ENCODE peak calls at places on chromosomes 5 and 9, in eight cellular contexts. One of them, this sample, is unnamed.

GRCh38 chr9:106869028-106869427 is 6.1 kb downstream of the ZNF462 start:
- ATAC-seq in left cardiac atrium: peak; percentile 17
- ATAC-seq in HCT116: no peak
- ATAC-seq in activated CD8-positive, alpha-beta T cell treated with anti-CD3 and anti-CD28 coated beads for 36 hours: no peak
- ATAC-seq in mucosa of descending colon: no peak
- ATAC-seq in right cardiac atrium: no peak
- ATAC-seq in upper lobe of right lung: no peak
- ATAC-seq in heart right ventricle: no peak
- ATAC-seq in this sample: no peak

GRCh38 chr9:69085523-69086283 is 50.2 kb downstream of the FXN start:
- ATAC-seq in HCT116: no peak
- ATAC-seq in right cardiac atrium: peak; percentile 89
- ATAC-seq in heart right ventricle: peak; percentile 50
- ATAC-seq in activated CD8-positive, alpha-beta T cell treated with anti-CD3 and anti-CD28 coated beads for 36 hours: no peak
- ATAC-seq in upper lobe of right lung: peak; percentile 43
- ATAC-seq in mucosa of descending colon: no peak
- ATAC-seq in left cardiac atrium: peak; percentile 87
- ATAC-seq in this sample: no peak

GRCh38 chr9:129665814-129666511 is 516 bp downstream of the PRRX2 start:
- ATAC-seq in heart right ventricle: no peak
- ATAC-seq in HCT116: peak; percentile 51
- ATAC-seq in upper lobe of right lung: no peak
- ATAC-seq in left cardiac atrium: peak; percentile 4
- ATAC-seq in mucosa of descending colon: no peak
- ATAC-seq in activated CD8-positive, alpha-beta T cell treated with anti-CD3 and anti-CD28 coated beads for 36 hours: peak; percentile 18
- ATAC-seq in right cardiac atrium: no peak
- ATAC-seq in this sample: no peak

GRCh38 chr9:81335879-81336421 is 353.4 kb downstream of the TLE1 start:
- ATAC-seq in heart right ventricle: no peak
- ATAC-seq in right cardiac atrium: no peak
- ATAC-seq in left cardiac atrium: no peak
- ATAC-seq in upper lobe of right lung: no peak
- ATAC-seq in mucosa of descending colon: no peak
- ATAC-seq in activated CD8-positive, alpha-beta T cell treated with anti-CD3 and anti-CD28 coated beads for 36 hours: no peak
- ATAC-seq in HCT116: no peak
- ATAC-seq in this sample: no peak

GRCh38 chr5:53090229-53090628 is 19.3 kb downstream of the MOCS2 start:
- ATAC-seq in right cardiac atrium: no peak
- ATAC-seq in left cardiac atrium: no peak
- ATAC-seq in upper lobe of right lung: no peak
- ATAC-seq in heart right ventricle: no peak
- ATAC-seq in mucosa of descending colon: no peak
- ATAC-seq in activated CD8-positive, alpha-beta T cell treated with anti-CD3 and anti-CD28 coated beads for 36 hours: peak; percentile 55
- ATAC-seq in HCT116: no peak
- ATAC-seq in this sample: no peak

GRCh38 chr5:154189256-154189818 is 1.2 kb upstream of the GALNT10 start:
- ATAC-seq in mucosa of descending colon: peak; percentile 28
- ATAC-seq in left cardiac atrium: peak; percentile 28
- ATAC-seq in right cardiac atrium: peak; percentile 23
- ATAC-seq in activated CD8-positive, alpha-beta T cell treated with anti-CD3 and anti-CD28 coated beads for 36 hours: no peak
- ATAC-seq in upper lobe of right lung: peak; percentile 10
- ATAC-seq in heart right ventricle: peak; percentile 10
- ATAC-seq in HCT116: no peak
- ATAC-seq in this sample: peak; percentile 10

GRCh38 chr5:87877023-87877422 is 391.6 kb downstream of the TMEM161B start:
- ATAC-seq in heart right ventricle: no peak
- ATAC-seq in left cardiac atrium: no peak
- ATAC-seq in right cardiac atrium: no peak
- ATAC-seq in HCT116: no peak
- ATAC-seq in activated CD8-positive, alpha-beta T cell treated with anti-CD3 and anti-CD28 coated beads for 36 hours: no peak
- ATAC-seq in mucosa of descending colon: no peak
- ATAC-seq in upper lobe of right lung: no peak
- ATAC-seq in this sample: no peak

GRCh38 chr5:11322133-11322532 is 561.1 kb upstream of the DAP start:
- ATAC-seq in mucosa of descending colon: no peak
- ATAC-seq in right cardiac atrium: peak; percentile 66
- ATAC-seq in HCT116: no peak
- ATAC-seq in left cardiac atrium: peak; percentile 57
- ATAC-seq in upper lobe of right lung: peak; percentile 55
- ATAC-seq in heart right ventricle: no peak
- ATAC-seq in activated CD8-positive, alpha-beta T cell treated with anti-CD3 and anti-CD28 coated beads for 36 hours: no peak
- ATAC-seq in this sample: no peak

GRCh38 chr5:87754009-87754757 is 341.5 kb upstream of the CCNH start:
- ATAC-seq in activated CD8-positive, alpha-beta T cell treated with anti-CD3 and anti-CD28 coated beads for 36 hours: no peak
- ATAC-seq in upper lobe of right lung: no peak
- ATAC-seq in mucosa of descending colon: no peak
- ATAC-seq in right cardiac atrium: no peak
- ATAC-seq in HCT116: no peak
- ATAC-seq in left cardiac atrium: no peak
- ATAC-seq in heart right ventricle: no peak
- ATAC-seq in this sample: no peak

GRCh38 chr9:81680006-81680405 is 9.3 kb downstream of the TLE1 start:
- ATAC-seq in heart right ventricle: no peak
- ATAC-seq in HCT116: no peak
- ATAC-seq in left cardiac atrium: no peak
- ATAC-seq in right cardiac atrium: no peak
- ATAC-seq in activated CD8-positive, alpha-beta T cell treated with anti-CD3 and anti-CD28 coated beads for 36 hours: no peak
- ATAC-seq in mucosa of descending colon: no peak
- ATAC-seq in upper lobe of right lung: no peak
- ATAC-seq in this sample: no peak

GRCh38 chr5:28301676-28302075 is 1263.3 kb upstream of the CDH9 start:
- ATAC-seq in activated CD8-positive, alpha-beta T cell treated with anti-CD3 and anti-CD28 coated beads for 36 hours: no peak
- ATAC-seq in mucosa of descending colon: no peak
- ATAC-seq in heart right ventricle: no peak
- ATAC-seq in HCT116: no peak
- ATAC-seq in left cardiac atrium: no peak
- ATAC-seq in upper lobe of right lung: no peak
- ATAC-seq in right cardiac atrium: no peak
- ATAC-seq in this sample: no peak

GRCh38 chr5:99045864-99046263 is 117.1 kb upstream of the CHD1 start:
- ATAC-seq in activated CD8-positive, alpha-beta T cell treated with anti-CD3 and anti-CD28 coated beads for 36 hours: no peak
- ATAC-seq in left cardiac atrium: no peak
- ATAC-seq in upper lobe of right lung: no peak
- ATAC-seq in mucosa of descending colon: no peak
- ATAC-seq in right cardiac atrium: no peak
- ATAC-seq in HCT116: no peak
- ATAC-seq in heart right ventricle: no peak
- ATAC-seq in this sample: no peak

GRCh38 chr5:141757402-141757801 is 75.4 kb upstream of the ARAP3 start:
- ATAC-seq in left cardiac atrium: no peak
- ATAC-seq in mucosa of descending colon: peak; percentile 72
- ATAC-seq in HCT116: peak; percentile 93
- ATAC-seq in right cardiac atrium: peak; percentile 30
- ATAC-seq in upper lobe of right lung: peak; percentile 36
- ATAC-seq in heart right ventricle: no peak
- ATAC-seq in activated CD8-positive, alpha-beta T cell treated with anti-CD3 and anti-CD28 coated beads for 36 hours: no peak
- ATAC-seq in this sample: no peak

GRCh38 chr5:133032852-133033742 is 6.7 kb upstream of the ZCCHC10 start:
- ATAC-seq in upper lobe of right lung: peak; percentile 40
- ATAC-seq in mucosa of descending colon: peak; percentile 92
- ATAC-seq in HCT116: no peak
- ATAC-seq in left cardiac atrium: no peak
- ATAC-seq in heart right ventricle: no peak
- ATAC-seq in right cardiac atrium: no peak
- ATAC-seq in activated CD8-positive, alpha-beta T cell treated with anti-CD3 and anti-CD28 coated beads for 36 hours: peak; percentile 56
- ATAC-seq in this sample: peak; percentile 93

GRCh38 chr5:136047858-136048257 is 19.1 kb downstream of the TGFBI start:
- ATAC-seq in HCT116: no peak
- ATAC-seq in activated CD8-positive, alpha-beta T cell treated with anti-CD3 and anti-CD28 coated beads for 36 hours: no peak
- ATAC-seq in right cardiac atrium: peak; percentile 53
- ATAC-seq in left cardiac atrium: peak; percentile 46
- ATAC-seq in upper lobe of right lung: peak; percentile 90
- ATAC-seq in mucosa of descending colon: no peak
- ATAC-seq in heart right ventricle: peak; percentile 38
- ATAC-seq in this sample: no peak

GRCh38 chr9:91047993-91048607 is 246.5 kb downstream of the SYK start:
- ATAC-seq in heart right ventricle: no peak
- ATAC-seq in right cardiac atrium: no peak
- ATAC-seq in HCT116: no peak
- ATAC-seq in upper lobe of right lung: no peak
- ATAC-seq in left cardiac atrium: no peak
- ATAC-seq in mucosa of descending colon: no peak
- ATAC-seq in activated CD8-positive, alpha-beta T cell treated with anti-CD3 and anti-CD28 coated beads for 36 hours: peak; percentile 86
- ATAC-seq in this sample: peak; percentile 47

GRCh38 chr9:124733964-124734740 is 37.0 kb downstream of the NR6A1 start:
- ATAC-seq in left cardiac atrium: peak; percentile 30
- ATAC-seq in HCT116: peak; percentile 67
- ATAC-seq in heart right ventricle: no peak
- ATAC-seq in right cardiac atrium: no peak
- ATAC-seq in upper lobe of right lung: peak; percentile 90
- ATAC-seq in mucosa of descending colon: peak; percentile 99
- ATAC-seq in activated CD8-positive, alpha-beta T cell treated with anti-CD3 and anti-CD28 coated beads for 36 hours: no peak
- ATAC-seq in this sample: no peak

GRCh38 chr5:80037366-80037765 is 2.2 kb downstream of the THBS4 start:
- ATAC-seq in HCT116: no peak
- ATAC-seq in left cardiac atrium: no peak
- ATAC-seq in right cardiac atrium: no peak
- ATAC-seq in heart right ventricle: no peak
- ATAC-seq in activated CD8-positive, alpha-beta T cell treated with anti-CD3 and anti-CD28 coated beads for 36 hours: peak; percentile 49
- ATAC-seq in upper lobe of right lung: no peak
- ATAC-seq in mucosa of descending colon: no peak
- ATAC-seq in this sample: no peak

GRCh38 chr5:104179057-104179456 is 616.5 kb upstream of the NUDT12 start:
- ATAC-seq in left cardiac atrium: peak; percentile 50
- ATAC-seq in heart right ventricle: no peak
- ATAC-seq in right cardiac atrium: peak; percentile 71
- ATAC-seq in HCT116: peak; percentile 99
- ATAC-seq in activated CD8-positive, alpha-beta T cell treated with anti-CD3 and anti-CD28 coated beads for 36 hours: no peak
- ATAC-seq in upper lobe of right lung: peak; percentile 90
- ATAC-seq in mucosa of descending colon: peak; percentile 69
- ATAC-seq in this sample: no peak

GRCh38 chr5:45038366-45038987 is 229.7 kb downstream of the MRPS30 start:
- ATAC-seq in right cardiac atrium: no peak
- ATAC-seq in upper lobe of right lung: peak; percentile 63
- ATAC-seq in mucosa of descending colon: peak; percentile 53
- ATAC-seq in activated CD8-positive, alpha-beta T cell treated with anti-CD3 and anti-CD28 coated beads for 36 hours: no peak
- ATAC-seq in heart right ventricle: no peak
- ATAC-seq in HCT116: peak; percentile 77
- ATAC-seq in left cardiac atrium: peak; percentile 44
- ATAC-seq in this sample: no peak

GRCh38 chr5:56060276-56061110 is 65.7 kb upstream of the IL6ST start:
- ATAC-seq in activated CD8-positive, alpha-beta T cell treated with anti-CD3 and anti-CD28 coated beads for 36 hours: peak; percentile 34
- ATAC-seq in left cardiac atrium: no peak
- ATAC-seq in upper lobe of right lung: no peak
- ATAC-seq in right cardiac atrium: no peak
- ATAC-seq in HCT116: no peak
- ATAC-seq in mucosa of descending colon: no peak
- ATAC-seq in heart right ventricle: no peak
- ATAC-seq in this sample: no peak

GRCh38 chr5:11903121-11903613 is 1.1 kb downstream of the CTNND2 start:
- ATAC-seq in heart right ventricle: no peak
- ATAC-seq in activated CD8-positive, alpha-beta T cell treated with anti-CD3 and anti-CD28 coated beads for 36 hours: no peak
- ATAC-seq in HCT116: no peak
- ATAC-seq in mucosa of descending colon: no peak
- ATAC-seq in right cardiac atrium: no peak
- ATAC-seq in left cardiac atrium: peak; percentile 34
- ATAC-seq in upper lobe of right lung: no peak
- ATAC-seq in this sample: no peak

GRCh38 chr5:138706655-138707480 is 46.4 kb upstream of the CTNNA1 start:
- ATAC-seq in heart right ventricle: peak; percentile 85
- ATAC-seq in right cardiac atrium: peak; percentile 93
- ATAC-seq in upper lobe of right lung: peak; percentile 70
- ATAC-seq in HCT116: no peak
- ATAC-seq in left cardiac atrium: peak; percentile 84
- ATAC-seq in mucosa of descending colon: peak; percentile 35
- ATAC-seq in activated CD8-positive, alpha-beta T cell treated with anti-CD3 and anti-CD28 coated beads for 36 hours: no peak
- ATAC-seq in this sample: no peak

This sample was measured in stimulated activated memory B cell treated with anti-CD40 and anti-IgM and Interleukin-4, amounts not matched to agents 10 μg/mL and 1 μg/mL and 100 μg/mL, for 72 hours.